ENCODE peak calls at places on chromosome 3, in six cellular contexts. One of them, this sample, is unnamed.

GRCh38 chr3:184011230-184011876 is 6.3 kb downstream of the ABCC5 start:
- DNase-seq in AG09319: no peak
- DNase-seq in fibroblast of villous mesenchyme: no peak
- DNase-seq in OCI-LY7: no peak
- DNase-seq in glutamatergic neuron: no peak
- DNase-seq in progenitor cell of endocrine pancreas: no peak
- DNase-seq in this sample: no peak

GRCh38 chr3:195761503-195762248 is 40.9 kb downstream of the MUC20 start:
- DNase-seq in AG09319: no peak
- DNase-seq in fibroblast of villous mesenchyme: no peak
- DNase-seq in OCI-LY7: no peak
- DNase-seq in glutamatergic neuron: no peak
- DNase-seq in progenitor cell of endocrine pancreas: no peak
- DNase-seq in this sample: no peak

GRCh38 chr3:11120091-11120845 is 34.0 kb upstream of the HRH1 start:
- DNase-seq in AG09319: no peak
- DNase-seq in fibroblast of villous mesenchyme: no peak
- DNase-seq in OCI-LY7: no peak
- DNase-seq in glutamatergic neuron: no peak
- DNase-seq in progenitor cell of endocrine pancreas: no peak
- DNase-seq in this sample: peak

GRCh38 chr3:157423337-157423736 is 13.3 kb upstream of the PTX3 start:
- DNase-seq in AG09319: no peak
- DNase-seq in fibroblast of villous mesenchyme: no peak
- DNase-seq in OCI-LY7: no peak
- DNase-seq in glutamatergic neuron: no peak
- DNase-seq in progenitor cell of endocrine pancreas: no peak
- DNase-seq in this sample: no peak

GRCh38 chr3:123571973-123572365 is 12.9 kb downstream of the HACD2 start:
- DNase-seq in AG09319: no peak
- DNase-seq in fibroblast of villous mesenchyme: no peak
- DNase-seq in OCI-LY7: no peak
- DNase-seq in glutamatergic neuron: no peak
- DNase-seq in progenitor cell of endocrine pancreas: no peak
- DNase-seq in this sample: no peak

GRCh38 chr3:151203053-151203420 is at the start of gene GPR171:
- DNase-seq in AG09319: no peak
- DNase-seq in fibroblast of villous mesenchyme: no peak
- DNase-seq in OCI-LY7: no peak
- DNase-seq in glutamatergic neuron: no peak
- DNase-seq in progenitor cell of endocrine pancreas: no peak
- DNase-seq in this sample: no peak

GRCh38 chr3:156187146-156187769 is 66.9 kb downstream of the KCNAB1 start:
- DNase-seq in AG09319: no peak
- DNase-seq in fibroblast of villous mesenchyme: no peak
- DNase-seq in OCI-LY7: no peak
- DNase-seq in glutamatergic neuron: no peak
- DNase-seq in progenitor cell of endocrine pancreas: no peak
- DNase-seq in this sample: no peak

GRCh38 chr3:156161172-156161571 is 40.8 kb downstream of the KCNAB1 start:
- DNase-seq in AG09319: no peak
- DNase-seq in fibroblast of villous mesenchyme: no peak
- DNase-seq in OCI-LY7: no peak
- DNase-seq in glutamatergic neuron: no peak
- DNase-seq in progenitor cell of endocrine pancreas: no peak
- DNase-seq in this sample: no peak

GRCh38 chr3:11835028-11835639 is 11.6 kb downstream of the TAMM41 start:
- DNase-seq in AG09319: no peak
- DNase-seq in fibroblast of villous mesenchyme: peak
- DNase-seq in OCI-LY7: peak
- DNase-seq in glutamatergic neuron: no peak
- DNase-seq in progenitor cell of endocrine pancreas: no peak
- DNase-seq in this sample: no peak

GRCh38 chr3:53709856-53710674 is 136.2 kb downstream of the CHDH start:
- DNase-seq in AG09319: peak
- DNase-seq in fibroblast of villous mesenchyme: peak
- DNase-seq in OCI-LY7: peak
- DNase-seq in glutamatergic neuron: peak
- DNase-seq in progenitor cell of endocrine pancreas: peak
- DNase-seq in this sample: peak

GRCh38 chr3:98612996-98613517 is 19.6 kb upstream of the CPOX start:
- DNase-seq in AG09319: no peak
- DNase-seq in fibroblast of villous mesenchyme: peak
- DNase-seq in OCI-LY7: no peak
- DNase-seq in glutamatergic neuron: no peak
- DNase-seq in progenitor cell of endocrine pancreas: no peak
- DNase-seq in this sample: no peak

GRCh38 chr3:13211605-13212210 is 138.5 kb upstream of the IQSEC1 start:
- DNase-seq in AG09319: no peak
- DNase-seq in fibroblast of villous mesenchyme: no peak
- DNase-seq in OCI-LY7: no peak
- DNase-seq in glutamatergic neuron: no peak
- DNase-seq in progenitor cell of endocrine pancreas: no peak
- DNase-seq in this sample: no peak

GRCh38 chr3:54837964-54838363 is 89.9 kb downstream of the LRTM1 start:
- DNase-seq in AG09319: no peak
- DNase-seq in fibroblast of villous mesenchyme: peak
- DNase-seq in OCI-LY7: peak
- DNase-seq in glutamatergic neuron: no peak
- DNase-seq in progenitor cell of endocrine pancreas: no peak
- DNase-seq in this sample: no peak

GRCh38 chr3:63661242-63661641 is 8.8 kb downstream of the SNTN start:
- DNase-seq in AG09319: no peak
- DNase-seq in fibroblast of villous mesenchyme: no peak
- DNase-seq in OCI-LY7: peak
- DNase-seq in glutamatergic neuron: no peak
- DNase-seq in progenitor cell of endocrine pancreas: no peak
- DNase-seq in this sample: no peak

GRCh38 chr3:150242220-150242938 is 165.7 kb upstream of the TSC22D2 start:
- DNase-seq in AG09319: no peak
- DNase-seq in fibroblast of villous mesenchyme: peak
- DNase-seq in OCI-LY7: no peak
- DNase-seq in glutamatergic neuron: no peak
- DNase-seq in progenitor cell of endocrine pancreas: no peak
- DNase-seq in this sample: no peak

GRCh38 chr3:4356642-4357041 is 53.5 kb downstream of the SETMAR start:
- DNase-seq in AG09319: no peak
- DNase-seq in fibroblast of villous mesenchyme: no peak
- DNase-seq in OCI-LY7: no peak
- DNase-seq in glutamatergic neuron: no peak
- DNase-seq in progenitor cell of endocrine pancreas: no peak
- DNase-seq in this sample: no peak

GRCh38 chr3:40971191-40972168 is 227.8 kb upstream of the CTNNB1 start:
- DNase-seq in AG09319: peak
- DNase-seq in fibroblast of villous mesenchyme: peak
- DNase-seq in OCI-LY7: peak
- DNase-seq in glutamatergic neuron: no peak
- DNase-seq in progenitor cell of endocrine pancreas: no peak
- DNase-seq in this sample: no peak

GRCh38 chr3:186172353-186172752 is 63.5 kb upstream of the ETV5 start:
- DNase-seq in AG09319: no peak
- DNase-seq in fibroblast of villous mesenchyme: no peak
- DNase-seq in OCI-LY7: no peak
- DNase-seq in glutamatergic neuron: no peak
- DNase-seq in progenitor cell of endocrine pancreas: no peak
- DNase-seq in this sample: no peak

GRCh38 chr3:10546887-10547286 is 41.5 kb upstream of the ATP2B2 start:
- DNase-seq in AG09319: no peak
- DNase-seq in fibroblast of villous mesenchyme: no peak
- DNase-seq in OCI-LY7: no peak
- DNase-seq in glutamatergic neuron: no peak
- DNase-seq in progenitor cell of endocrine pancreas: no peak
- DNase-seq in this sample: no peak

GRCh38 chr3:88957751-88958452 is 149.5 kb upstream of the EPHA3 start:
- DNase-seq in AG09319: peak
- DNase-seq in fibroblast of villous mesenchyme: peak
- DNase-seq in OCI-LY7: no peak
- DNase-seq in glutamatergic neuron: no peak
- DNase-seq in progenitor cell of endocrine pancreas: no peak
- DNase-seq in this sample: no peak

GRCh38 chr3:193901007-193901406 is 234.9 kb upstream of the HES1 start:
- DNase-seq in AG09319: no peak
- DNase-seq in fibroblast of villous mesenchyme: no peak
- DNase-seq in OCI-LY7: no peak
- DNase-seq in glutamatergic neuron: no peak
- DNase-seq in progenitor cell of endocrine pancreas: no peak
- DNase-seq in this sample: no peak

GRCh38 chr3:192843742-192844350 is 73.8 kb downstream of the MB21D2 start:
- DNase-seq in AG09319: no peak
- DNase-seq in fibroblast of villous mesenchyme: no peak
- DNase-seq in OCI-LY7: no peak
- DNase-seq in glutamatergic neuron: no peak
- DNase-seq in progenitor cell of endocrine pancreas: no peak
- DNase-seq in this sample: no peak

GRCh38 chr3:52544937-52545336 is 8.5 kb downstream of the UQCC5 start:
- DNase-seq in AG09319: no peak
- DNase-seq in fibroblast of villous mesenchyme: no peak
- DNase-seq in OCI-LY7: no peak
- DNase-seq in glutamatergic neuron: no peak
- DNase-seq in progenitor cell of endocrine pancreas: no peak
- DNase-seq in this sample: no peak

GRCh38 chr3:11206316-11206715 is 52.0 kb downstream of the HRH1 start:
- DNase-seq in AG09319: no peak
- DNase-seq in fibroblast of villous mesenchyme: no peak
- DNase-seq in OCI-LY7: no peak
- DNase-seq in glutamatergic neuron: no peak
- DNase-seq in progenitor cell of endocrine pancreas: no peak
- DNase-seq in this sample: no peak

DNA sequence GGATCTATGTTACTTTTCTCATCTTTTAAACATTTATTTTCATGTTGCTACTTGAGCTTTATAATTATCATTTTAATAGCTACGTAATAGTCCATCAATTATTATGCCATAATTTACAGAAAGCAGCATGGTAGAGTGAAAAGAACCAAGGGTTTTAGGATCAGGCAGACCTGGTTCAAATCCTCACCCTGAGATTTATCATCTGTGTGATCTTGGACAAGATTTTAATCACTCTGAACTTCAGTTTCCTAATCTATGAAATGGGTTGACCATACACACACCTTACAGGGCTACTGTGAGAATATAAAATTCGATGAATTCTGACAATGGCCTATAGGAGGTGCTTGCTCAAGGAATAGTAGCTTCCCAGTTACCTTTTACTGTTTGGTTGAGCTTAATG is 27.1 kb downstream of the BOC start:
- DNase-seq in AG09319: no peak
- DNase-seq in fibroblast of villous mesenchyme: no peak
- DNase-seq in OCI-LY7: no peak
- DNase-seq in glutamatergic neuron: no peak
- DNase-seq in progenitor cell of endocrine pancreas: no peak
- DNase-seq in this sample: no peak
- TF ChIP-seq CTCF in AG09319: no peak
- TF ChIP-seq CTCF in fibroblast of villous mesenchyme: no peak
- TF ChIP-seq CTCF in OCI-LY7: peak
- TF ChIP-seq CTCF in glutamatergic neuron: no peak
- TF ChIP-seq CTCF in progenitor cell of endocrine pancreas: no peak
- TF ChIP-seq CTCF in this sample: no peak

DNA sequence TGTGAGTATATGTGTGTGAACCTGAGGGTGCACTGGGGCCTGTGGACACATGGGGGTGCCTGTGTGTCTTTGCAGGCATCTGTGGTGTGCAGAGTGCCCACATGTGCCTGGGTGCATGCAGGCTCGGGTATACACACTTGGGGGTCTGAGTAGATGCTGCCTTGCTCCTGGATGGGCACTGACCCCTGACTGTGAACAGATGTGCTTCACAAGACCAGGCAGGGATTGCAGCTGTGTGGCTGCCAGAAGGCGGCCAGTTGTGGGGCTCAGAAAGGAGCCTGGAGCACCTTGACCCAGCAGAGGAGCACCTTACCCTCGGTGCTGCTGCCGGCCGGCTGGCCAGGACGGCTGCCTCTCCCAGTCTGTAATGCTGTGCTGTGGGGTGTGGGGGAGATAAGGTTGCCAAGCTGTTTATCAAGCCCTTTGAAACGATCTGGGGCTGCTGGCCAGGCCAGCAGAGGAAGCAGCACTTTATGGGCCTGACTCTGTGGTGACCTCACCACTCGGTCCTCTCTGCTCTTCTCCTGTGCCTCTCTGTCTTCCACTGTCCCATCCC is 55.5 kb upstream of the MRPS22 start:
- DNase-seq in AG09319: no peak
- DNase-seq in fibroblast of villous mesenchyme: peak
- DNase-seq in OCI-LY7: no peak
- DNase-seq in glutamatergic neuron: no peak
- DNase-seq in progenitor cell of endocrine pancreas: peak
- DNase-seq in this sample: no peak
- TF ChIP-seq CTCF in AG09319: peak
- TF ChIP-seq CTCF in fibroblast of villous mesenchyme: peak
- TF ChIP-seq CTCF in OCI-LY7: no peak
- TF ChIP-seq CTCF in glutamatergic neuron: no peak
- TF ChIP-seq CTCF in progenitor cell of endocrine pancreas: no peak
- TF ChIP-seq CTCF in this sample: no peak

GRCh38 chr3:129001817-129002572 is 891 bp downstream of the EFCC1 start:
- DNase-seq in AG09319: no peak
- DNase-seq in fibroblast of villous mesenchyme: no peak
- DNase-seq in OCI-LY7: peak
- DNase-seq in glutamatergic neuron: peak
- DNase-seq in progenitor cell of endocrine pancreas: peak
- DNase-seq in this sample: peak

GRCh38 chr3:129004639-129005295 is 3.7 kb downstream of the EFCC1 start:
- DNase-seq in AG09319: no peak
- DNase-seq in fibroblast of villous mesenchyme: no peak
- DNase-seq in OCI-LY7: peak
- DNase-seq in glutamatergic neuron: no peak
- DNase-seq in progenitor cell of endocrine pancreas: no peak
- DNase-seq in this sample: no peak

GRCh38 chr3:129002573-129003569 is 1.8 kb downstream of the EFCC1 start:
- DNase-seq in AG09319: no peak
- DNase-seq in fibroblast of villous mesenchyme: no peak
- DNase-seq in OCI-LY7: no peak
- DNase-seq in glutamatergic neuron: no peak
- DNase-seq in progenitor cell of endocrine pancreas: no peak
- DNase-seq in this sample: no peak

GRCh38 chr3:129005526-129006303 is 4.6 kb downstream of the EFCC1 start:
- DNase-seq in AG09319: no peak
- DNase-seq in fibroblast of villous mesenchyme: peak
- DNase-seq in OCI-LY7: peak
- DNase-seq in glutamatergic neuron: no peak
- DNase-seq in progenitor cell of endocrine pancreas: no peak
- DNase-seq in this sample: no peak

GRCh38 chr3:129003578-129004112 is 2.5 kb downstream of the EFCC1 start:
- DNase-seq in AG09319: no peak
- DNase-seq in fibroblast of villous mesenchyme: no peak
- DNase-seq in OCI-LY7: no peak
- DNase-seq in glutamatergic neuron: peak
- DNase-seq in progenitor cell of endocrine pancreas: peak
- DNase-seq in this sample: peak
- TF ChIP-seq CTCF in AG09319: no peak
- TF ChIP-seq CTCF in fibroblast of villous mesenchyme: no peak
- TF ChIP-seq CTCF in OCI-LY7: no peak
- TF ChIP-seq CTCF in glutamatergic neuron: no peak
- TF ChIP-seq CTCF in progenitor cell of endocrine pancreas: peak
- TF ChIP-seq CTCF in this sample: no peak

DNA sequence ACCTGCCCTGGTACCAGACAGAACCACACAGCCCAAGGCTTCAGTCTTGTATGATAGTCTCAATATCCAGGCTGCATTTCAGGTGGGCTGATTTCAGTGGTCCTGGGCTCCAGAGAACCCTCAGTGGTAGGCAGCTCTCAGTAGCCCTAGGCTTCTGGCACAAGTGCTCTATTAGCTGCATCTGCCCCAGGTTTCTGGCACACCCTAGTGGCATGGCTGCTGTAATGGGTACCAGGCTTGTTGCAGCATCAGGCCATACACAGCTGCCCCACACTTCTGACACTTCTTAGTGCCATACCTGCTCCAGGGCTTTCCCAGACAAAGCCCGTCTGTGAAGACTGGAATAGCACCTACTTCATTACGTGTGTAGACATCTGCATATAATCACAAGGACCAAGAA is 1062.2 kb upstream of the EPHA6 start:
- DNase-seq in AG09319: no peak
- DNase-seq in fibroblast of villous mesenchyme: no peak
- DNase-seq in OCI-LY7: no peak
- DNase-seq in glutamatergic neuron: no peak
- DNase-seq in progenitor cell of endocrine pancreas: no peak
- DNase-seq in this sample: no peak
- TF ChIP-seq CTCF in AG09319: no peak
- TF ChIP-seq CTCF in fibroblast of villous mesenchyme: no peak
- TF ChIP-seq CTCF in OCI-LY7: no peak
- TF ChIP-seq CTCF in glutamatergic neuron: no peak
- TF ChIP-seq CTCF in progenitor cell of endocrine pancreas: no peak
- TF ChIP-seq CTCF in this sample: no peak